ENCODE peak calls at places on chromosomes 6 and 20, in six cellular contexts. One of them, this sample, is unnamed.

GRCh38 chr6:116877743-116878142 is 701 bp downstream of the RFX6 start:
- DNase-seq in endothelial cell: no peak
- DNase-seq in CD8-positive, alpha-beta T cell: no peak
- DNase-seq in astrocyte: no peak
- DNase-seq in lower leg skin: no peak
- DNase-seq in GM10248: no peak
- DNase-seq in this sample: no peak

GRCh38 chr20:25540273-25540672 is 45.1 kb downstream of the NINL start:
- DNase-seq in astrocyte: no peak
- DNase-seq in endothelial cell: no peak
- DNase-seq in lower leg skin: no peak
- DNase-seq in CD8-positive, alpha-beta T cell: no peak
- DNase-seq in GM10248: peak; percentile 40
- DNase-seq in this sample: no peak

GRCh38 chr6:144566868-144567615 is 281.9 kb downstream of the UTRN start:
- DNase-seq in CD8-positive, alpha-beta T cell: no peak
- DNase-seq in GM10248: no peak
- DNase-seq in astrocyte: peak; percentile 29
- DNase-seq in endothelial cell: no peak
- DNase-seq in lower leg skin: no peak
- DNase-seq in this sample: no peak

GRCh38 chr20:9147553-9148024 is 78.7 kb downstream of the PLCB4 start:
- DNase-seq in GM10248: no peak
- DNase-seq in endothelial cell: no peak
- DNase-seq in lower leg skin: no peak
- DNase-seq in astrocyte: peak; percentile 20
- DNase-seq in CD8-positive, alpha-beta T cell: no peak
- DNase-seq in this sample: no peak

GRCh38 chr6:29924731-29925130 is 17.6 kb upstream of the HLA-A start:
- DNase-seq in GM10248: no peak
- DNase-seq in astrocyte: no peak
- DNase-seq in CD8-positive, alpha-beta T cell: no peak
- DNase-seq in endothelial cell: no peak
- DNase-seq in lower leg skin: no peak
- DNase-seq in this sample: no peak

GRCh38 chr20:43893930-43894329 is 20.7 kb upstream of the TOX2 start:
- DNase-seq in lower leg skin: no peak
- DNase-seq in endothelial cell: no peak
- DNase-seq in astrocyte: peak; percentile 22
- DNase-seq in CD8-positive, alpha-beta T cell: no peak
- DNase-seq in GM10248: no peak
- DNase-seq in this sample: no peak

GRCh38 chr20:33532753-33533459 is 43.0 kb downstream of the CBFA2T2 start:
- DNase-seq in astrocyte: no peak
- DNase-seq in lower leg skin: no peak
- DNase-seq in endothelial cell: no peak
- DNase-seq in GM10248: no peak
- DNase-seq in CD8-positive, alpha-beta T cell: no peak
- DNase-seq in this sample: no peak

GRCh38 chr20:34328928-34329677 is 25.9 kb upstream of the AHCY start:
- DNase-seq in endothelial cell: no peak
- DNase-seq in CD8-positive, alpha-beta T cell: no peak
- DNase-seq in GM10248: no peak
- DNase-seq in astrocyte: peak; percentile 33
- DNase-seq in lower leg skin: no peak
- DNase-seq in this sample: no peak

GRCh38 chr20:37948956-37949355 is 46.0 kb downstream of the VSTM2L start:
- DNase-seq in lower leg skin: peak; percentile 2
- DNase-seq in astrocyte: no peak
- DNase-seq in GM10248: no peak
- DNase-seq in CD8-positive, alpha-beta T cell: no peak
- DNase-seq in endothelial cell: no peak
- DNase-seq in this sample: peak; percentile 15

GRCh38 chr6:84220809-84221409 is 6.5 kb downstream of the CEP162 start:
- DNase-seq in GM10248: no peak
- DNase-seq in astrocyte: no peak
- DNase-seq in endothelial cell: no peak
- DNase-seq in CD8-positive, alpha-beta T cell: no peak
- DNase-seq in lower leg skin: no peak
- DNase-seq in this sample: no peak

GRCh38 chr6:16129623-16130243 is 847 bp downstream of the MYLIP start:
- DNase-seq in GM10248: no peak
- DNase-seq in CD8-positive, alpha-beta T cell: no peak
- DNase-seq in endothelial cell: peak; percentile 11
- DNase-seq in astrocyte: no peak
- DNase-seq in lower leg skin: peak; percentile 40
- DNase-seq in this sample: no peak

GRCh38 chr6:131949909-131950766 is 1.0 kb downstream of the CCN2 start:
- DNase-seq in astrocyte: peak; percentile 87
- DNase-seq in lower leg skin: peak; percentile 56
- DNase-seq in endothelial cell: peak; percentile 83
- DNase-seq in CD8-positive, alpha-beta T cell: no peak
- DNase-seq in GM10248: peak; percentile 44
- DNase-seq in this sample: peak; percentile 84

GRCh38 chr6:36912583-36912982 is 26.8 kb downstream of the C6orf89 start:
- DNase-seq in CD8-positive, alpha-beta T cell: peak; percentile 66
- DNase-seq in endothelial cell: peak; percentile 15
- DNase-seq in lower leg skin: no peak
- DNase-seq in GM10248: peak; percentile 64
- DNase-seq in astrocyte: peak; percentile 90
- DNase-seq in this sample: no peak

GRCh38 chr6:153207617-153208016 is 76.5 kb upstream of the RGS17 start:
- DNase-seq in endothelial cell: no peak
- DNase-seq in CD8-positive, alpha-beta T cell: no peak
- DNase-seq in astrocyte: no peak
- DNase-seq in lower leg skin: no peak
- DNase-seq in GM10248: no peak
- DNase-seq in this sample: no peak
- TF ChIP-seq CTCF in endothelial cell: no peak
- TF ChIP-seq CTCF in CD8-positive, alpha-beta T cell: no peak
- TF ChIP-seq CTCF in astrocyte: no peak
- TF ChIP-seq CTCF in lower leg skin: no peak
- TF ChIP-seq CTCF in GM10248: no peak
- TF ChIP-seq CTCF in this sample: no peak

GRCh38 chr6:150667977-150668716 is 68.5 kb downstream of the PLEKHG1 start:
- DNase-seq in lower leg skin: peak; percentile 92
- DNase-seq in endothelial cell: peak; percentile 51
- DNase-seq in GM10248: no peak
- DNase-seq in astrocyte: peak; percentile 88
- DNase-seq in CD8-positive, alpha-beta T cell: no peak
- DNase-seq in this sample: peak; percentile 82
- TF ChIP-seq CTCF in lower leg skin: no peak
- TF ChIP-seq CTCF in endothelial cell: no peak
- TF ChIP-seq CTCF in GM10248: no peak
- TF ChIP-seq CTCF in astrocyte: peak; percentile 29
- TF ChIP-seq CTCF in CD8-positive, alpha-beta T cell: no peak
- TF ChIP-seq CTCF in this sample: peak; percentile 46

GRCh38 chr6:134826889-134827737 is 122.8 kb downstream of the ALDH8A1 start:
- DNase-seq in astrocyte: peak; percentile 100
- DNase-seq in endothelial cell: no peak
- DNase-seq in lower leg skin: peak; percentile 87
- DNase-seq in CD8-positive, alpha-beta T cell: no peak
- DNase-seq in GM10248: no peak
- DNase-seq in this sample: no peak
- TF ChIP-seq CTCF in astrocyte: no peak
- TF ChIP-seq CTCF in endothelial cell: no peak
- TF ChIP-seq CTCF in lower leg skin: no peak
- TF ChIP-seq CTCF in CD8-positive, alpha-beta T cell: no peak
- TF ChIP-seq CTCF in GM10248: no peak
- TF ChIP-seq CTCF in this sample: no peak

DNA sequence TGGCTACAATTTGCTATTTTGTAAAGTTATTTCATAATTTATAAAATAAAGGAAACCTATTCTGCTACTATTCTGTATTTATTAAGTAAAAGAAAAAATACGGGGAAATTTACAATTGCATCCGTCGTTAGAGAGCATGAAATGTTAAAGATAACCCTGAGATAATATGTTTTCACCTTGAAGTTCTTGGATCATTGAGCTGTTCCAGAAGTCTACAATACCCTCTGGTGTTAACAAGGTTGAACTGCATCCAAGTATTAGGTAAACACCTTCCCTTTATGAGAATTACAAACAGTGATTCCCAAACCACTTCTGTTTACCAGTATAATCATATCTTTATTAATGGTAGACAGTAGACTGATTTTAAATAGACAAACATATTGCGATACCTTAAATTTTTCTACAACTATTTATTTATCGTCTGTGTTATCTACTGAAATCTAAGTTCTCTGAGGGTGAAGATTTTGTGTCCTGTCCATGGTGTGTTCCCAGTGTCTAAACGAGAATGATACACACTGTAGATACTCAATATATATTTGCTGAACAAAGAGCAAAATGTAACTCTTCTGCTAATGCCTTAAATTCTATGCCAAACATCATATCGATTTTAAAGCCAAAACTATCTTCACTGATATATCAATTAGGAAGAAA is 28.2 kb downstream of the TBC1D32 start:
- DNase-seq in GM10248: peak; percentile 28
- DNase-seq in endothelial cell: no peak
- DNase-seq in astrocyte: peak; percentile 16
- DNase-seq in CD8-positive, alpha-beta T cell: no peak
- DNase-seq in lower leg skin: no peak
- DNase-seq in this sample: no peak
- TF ChIP-seq CTCF in GM10248: peak; percentile 69
- TF ChIP-seq CTCF in endothelial cell: peak; percentile 68
- TF ChIP-seq CTCF in astrocyte: peak; percentile 62
- TF ChIP-seq CTCF in CD8-positive, alpha-beta T cell: peak; percentile 59
- TF ChIP-seq CTCF in lower leg skin: no peak
- TF ChIP-seq CTCF in this sample: peak; percentile 81

GRCh38 chr6:143507358-143508145 is 4.0 kb downstream of the FUCA2 start:
- DNase-seq in astrocyte: peak; percentile 8
- DNase-seq in lower leg skin: no peak
- DNase-seq in GM10248: peak; percentile 20
- DNase-seq in endothelial cell: no peak
- DNase-seq in CD8-positive, alpha-beta T cell: no peak
- DNase-seq in this sample: no peak

GRCh38 chr6:143514996-143515760 is 3.7 kb upstream of the FUCA2 start:
- DNase-seq in CD8-positive, alpha-beta T cell: no peak
- DNase-seq in astrocyte: peak; percentile 35
- DNase-seq in endothelial cell: no peak
- DNase-seq in GM10248: no peak
- DNase-seq in lower leg skin: no peak
- DNase-seq in this sample: no peak

GRCh38 chr6:143515766-143516355 is 4.3 kb upstream of the FUCA2 start:
- DNase-seq in CD8-positive, alpha-beta T cell: no peak
- DNase-seq in endothelial cell: no peak
- DNase-seq in lower leg skin: no peak
- DNase-seq in astrocyte: no peak
- DNase-seq in GM10248: no peak
- DNase-seq in this sample: no peak

GRCh38 chr6:143513410-143513809 is 1.9 kb upstream of the FUCA2 start:
- DNase-seq in astrocyte: no peak
- DNase-seq in GM10248: peak; percentile 64
- DNase-seq in CD8-positive, alpha-beta T cell: peak; percentile 35
- DNase-seq in lower leg skin: no peak
- DNase-seq in endothelial cell: peak; percentile 38
- DNase-seq in this sample: no peak

DNA sequence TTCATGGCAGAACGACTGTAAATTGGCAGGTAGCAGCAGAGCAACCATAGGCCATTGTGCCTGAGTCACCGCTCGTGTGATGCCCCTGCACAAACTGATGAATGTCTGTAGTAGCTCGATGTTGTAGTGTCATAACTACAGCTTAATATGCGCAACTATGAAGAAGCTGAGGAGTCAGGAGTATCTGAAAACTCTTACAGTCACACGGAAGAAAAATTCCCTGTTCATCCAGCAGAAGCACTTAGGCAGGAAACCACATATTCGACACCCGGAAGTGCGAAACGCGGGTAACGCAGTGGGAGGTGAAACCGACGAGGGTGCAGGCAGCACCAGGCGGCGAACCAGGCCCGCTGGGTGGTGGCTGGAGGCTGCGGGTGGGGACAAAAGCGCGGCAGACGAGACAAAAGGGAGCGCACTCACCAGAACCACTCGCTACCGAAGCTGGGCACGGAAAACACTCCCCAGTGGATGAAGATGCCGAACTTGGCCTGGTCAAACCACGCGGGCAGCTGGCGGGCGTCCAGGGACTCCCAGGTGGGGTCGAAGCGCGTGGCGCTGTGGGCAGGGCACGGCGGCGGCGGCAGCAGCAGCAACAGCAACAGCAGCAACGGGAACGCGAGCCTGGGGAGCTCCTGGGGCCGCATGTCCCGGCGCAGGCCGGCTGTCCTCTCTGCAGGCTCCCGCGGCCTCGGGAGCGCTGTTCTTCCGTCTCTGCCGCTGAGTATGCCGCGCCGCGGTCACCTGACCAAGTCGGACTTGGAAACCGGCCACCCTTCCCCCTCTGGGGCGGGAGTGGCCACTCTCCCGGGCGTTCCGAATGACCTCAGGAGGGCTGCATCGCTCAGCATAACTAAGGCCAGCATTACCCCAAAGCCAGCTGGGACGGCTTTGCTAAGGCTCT is at the start of gene FUCA2:
- DNase-seq in GM10248: peak; percentile 69
- DNase-seq in CD8-positive, alpha-beta T cell: peak; percentile 64
- DNase-seq in astrocyte: peak; percentile 74
- DNase-seq in endothelial cell: peak; percentile 77
- DNase-seq in lower leg skin: peak; percentile 88
- DNase-seq in this sample: peak; percentile 86
- TF ChIP-seq CTCF in GM10248: no peak
- TF ChIP-seq CTCF in CD8-positive, alpha-beta T cell: no peak
- TF ChIP-seq CTCF in astrocyte: no peak
- TF ChIP-seq CTCF in endothelial cell: no peak
- TF ChIP-seq CTCF in lower leg skin: no peak
- TF ChIP-seq CTCF in this sample: peak; percentile 30

This sample was measured in type B pancreatic cell.